ENCODE peak calls at places on chromosomes 6 and 20, in ten cellular contexts. One of them, this sample, is unnamed.

GRCh38 chr6:105120570-105120969 is 59.2 kb downstream of the POPDC3 start:
- DNase-seq in left lung: no peak
- DNase-seq in psoas muscle: no peak
- DNase-seq in Peyer's patch: no peak
- DNase-seq in heart right ventricle: no peak
- DNase-seq in HCT116: no peak
- DNase-seq in stomach: no peak
- DNase-seq in mammary epithelial cell: no peak
- DNase-seq in esophagus muscularis mucosa: no peak
- DNase-seq in suprapubic skin: no peak
- DNase-seq in this sample: no peak

GRCh38 chr6:93454533-93454932 is 35.2 kb upstream of the EPHA7 start:
- DNase-seq in left lung: peak; percentile 5
- DNase-seq in psoas muscle: no peak
- DNase-seq in Peyer's patch: no peak
- DNase-seq in heart right ventricle: no peak
- DNase-seq in HCT116: no peak
- DNase-seq in stomach: no peak
- DNase-seq in mammary epithelial cell: no peak
- DNase-seq in esophagus muscularis mucosa: no peak
- DNase-seq in suprapubic skin: no peak
- DNase-seq in this sample: no peak

GRCh38 chr20:56781108-56781739 is 152.1 kb downstream of the TFAP2C start:
- DNase-seq in left lung: no peak
- DNase-seq in psoas muscle: peak; percentile 77
- DNase-seq in Peyer's patch: no peak
- DNase-seq in heart right ventricle: no peak
- DNase-seq in HCT116: no peak
- DNase-seq in stomach: no peak
- DNase-seq in mammary epithelial cell: no peak
- DNase-seq in esophagus muscularis mucosa: no peak
- DNase-seq in suprapubic skin: peak; percentile 90
- DNase-seq in this sample: no peak

GRCh38 chr6:160337301-160337700 is 10.9 kb upstream of the SLC22A3 start:
- DNase-seq in left lung: no peak
- DNase-seq in psoas muscle: no peak
- DNase-seq in Peyer's patch: no peak
- DNase-seq in heart right ventricle: no peak
- DNase-seq in HCT116: no peak
- DNase-seq in stomach: no peak
- DNase-seq in mammary epithelial cell: peak; percentile 76
- DNase-seq in esophagus muscularis mucosa: peak; percentile 39
- DNase-seq in suprapubic skin: no peak
- DNase-seq in this sample: peak; percentile 88

GRCh38 chr6:157323114-157323923 is at the start of gene TMEM242:
- DNase-seq in left lung: peak; percentile 96
- DNase-seq in psoas muscle: peak; percentile 95
- DNase-seq in Peyer's patch: peak; percentile 88
- DNase-seq in heart right ventricle: peak; percentile 92
- DNase-seq in HCT116: peak; percentile 92
- DNase-seq in stomach: peak; percentile 93
- DNase-seq in mammary epithelial cell: peak; percentile 93
- DNase-seq in esophagus muscularis mucosa: peak; percentile 97
- DNase-seq in suprapubic skin: peak; percentile 95
- DNase-seq in this sample: peak; percentile 92

GRCh38 chr6:25579902-25580495 is 72.0 kb upstream of the SCGN start:
- DNase-seq in left lung: no peak
- DNase-seq in psoas muscle: no peak
- DNase-seq in Peyer's patch: no peak
- DNase-seq in heart right ventricle: no peak
- DNase-seq in HCT116: no peak
- DNase-seq in stomach: no peak
- DNase-seq in mammary epithelial cell: no peak
- DNase-seq in esophagus muscularis mucosa: no peak
- DNase-seq in suprapubic skin: no peak
- DNase-seq in this sample: no peak

GRCh38 chr20:41228858-41229257 is 88.7 kb downstream of the ZHX3 start:
- DNase-seq in left lung: no peak
- DNase-seq in psoas muscle: no peak
- DNase-seq in Peyer's patch: no peak
- DNase-seq in heart right ventricle: no peak
- DNase-seq in HCT116: no peak
- DNase-seq in stomach: no peak
- DNase-seq in mammary epithelial cell: no peak
- DNase-seq in esophagus muscularis mucosa: no peak
- DNase-seq in suprapubic skin: no peak
- DNase-seq in this sample: no peak

GRCh38 chr20:38255389-38255788 is 5.1 kb downstream of the KIAA1755 start:
- DNase-seq in left lung: no peak
- DNase-seq in psoas muscle: no peak
- DNase-seq in Peyer's patch: no peak
- DNase-seq in heart right ventricle: peak; percentile 28
- DNase-seq in HCT116: no peak
- DNase-seq in stomach: no peak
- DNase-seq in mammary epithelial cell: no peak
- DNase-seq in esophagus muscularis mucosa: no peak
- DNase-seq in suprapubic skin: peak; percentile 38
- DNase-seq in this sample: no peak

GRCh38 chr6:51098246-51098645 is 279.6 kb downstream of the TFAP2B start:
- DNase-seq in left lung: no peak
- DNase-seq in psoas muscle: no peak
- DNase-seq in Peyer's patch: no peak
- DNase-seq in heart right ventricle: no peak
- DNase-seq in HCT116: no peak
- DNase-seq in stomach: no peak
- DNase-seq in mammary epithelial cell: no peak
- DNase-seq in esophagus muscularis mucosa: no peak
- DNase-seq in suprapubic skin: no peak
- DNase-seq in this sample: no peak

GRCh38 chr6:45928721-45929305 is 86.8 kb downstream of the CLIC5 start:
- DNase-seq in left lung: peak; percentile 28
- DNase-seq in psoas muscle: no peak
- DNase-seq in Peyer's patch: no peak
- DNase-seq in heart right ventricle: no peak
- DNase-seq in HCT116: no peak
- DNase-seq in stomach: no peak
- DNase-seq in mammary epithelial cell: no peak
- DNase-seq in esophagus muscularis mucosa: no peak
- DNase-seq in suprapubic skin: no peak
- DNase-seq in this sample: no peak
- H3K27ac ChIP-seq in left lung: no peak overlapping the region
- H3K27ac ChIP-seq in psoas muscle: no peak overlapping the region
- H3K27ac ChIP-seq in Peyer's patch: no peak overlapping the region
- H3K27ac ChIP-seq in heart right ventricle: no peak overlapping the region
- H3K27ac ChIP-seq in HCT116: no peak overlapping the region
- H3K27ac ChIP-seq in stomach: no peak overlapping the region
- H3K27ac ChIP-seq in mammary epithelial cell: no peak overlapping the region
- H3K27ac ChIP-seq in esophagus muscularis mucosa: no peak overlapping the region
- H3K27ac ChIP-seq in suprapubic skin: no peak overlapping the region
- H3K27ac ChIP-seq in this sample: no peak overlapping the region

GRCh38 chr6:44304282-44305199 is 8.6 kb downstream of the AARS2 start:
- DNase-seq in left lung: no peak
- DNase-seq in psoas muscle: peak; percentile 61
- DNase-seq in Peyer's patch: peak; percentile 23
- DNase-seq in heart right ventricle: no peak
- DNase-seq in HCT116: peak; percentile 10
- DNase-seq in stomach: no peak
- DNase-seq in mammary epithelial cell: peak; percentile 10
- DNase-seq in esophagus muscularis mucosa: no peak
- DNase-seq in suprapubic skin: no peak
- DNase-seq in this sample: no peak
- TF ChIP-seq CTCF in left lung: peak; percentile 82
- TF ChIP-seq CTCF in psoas muscle: peak; percentile 65
- TF ChIP-seq CTCF in Peyer's patch: peak; percentile 63
- TF ChIP-seq CTCF in heart right ventricle: peak; percentile 82
- TF ChIP-seq CTCF in HCT116: peak; percentile 85
- TF ChIP-seq CTCF in stomach: peak; percentile 54
- TF ChIP-seq CTCF in mammary epithelial cell: peak; percentile 65
- TF ChIP-seq CTCF in esophagus muscularis mucosa: peak; percentile 87
- TF ChIP-seq CTCF in suprapubic skin: peak; percentile 67
- TF ChIP-seq CTCF in this sample: peak; percentile 72

DNA sequence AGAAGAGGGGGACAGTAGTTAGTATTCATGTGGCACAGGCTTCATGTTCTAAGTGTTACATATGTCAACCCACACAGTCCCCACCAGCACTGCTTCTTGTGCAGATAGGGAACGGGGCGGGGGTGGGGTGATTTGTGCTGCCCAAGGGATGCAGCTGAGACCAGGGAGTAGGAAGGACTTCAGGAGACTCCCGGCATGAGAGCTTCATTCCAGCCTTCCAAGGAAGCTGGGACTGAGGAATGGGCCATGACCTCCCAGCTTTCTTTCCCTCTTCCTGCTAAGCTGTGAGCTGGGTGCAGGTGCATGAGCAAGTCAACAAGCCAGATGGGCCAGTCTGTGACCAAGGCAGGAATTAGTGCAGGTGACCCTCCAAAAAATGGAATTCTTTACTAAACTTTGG is 9.2 kb downstream of the BEND3 start:
- DNase-seq in left lung: no peak
- DNase-seq in psoas muscle: no peak
- DNase-seq in Peyer's patch: no peak
- DNase-seq in heart right ventricle: no peak
- DNase-seq in HCT116: no peak
- DNase-seq in stomach: no peak
- DNase-seq in mammary epithelial cell: no peak
- DNase-seq in esophagus muscularis mucosa: no peak
- DNase-seq in suprapubic skin: no peak
- DNase-seq in this sample: no peak
- H3K4me1 ChIP-seq in left lung: peaks cover 13% of the 10 kb centered on the region
- H3K4me1 ChIP-seq in psoas muscle: no peaks in the 10 kb centered on the region
- H3K4me1 ChIP-seq in Peyer's patch: no peaks in the 10 kb centered on the region
- H3K4me1 ChIP-seq in heart right ventricle: no peaks in the 10 kb centered on the region
- H3K4me1 ChIP-seq in HCT116: peaks cover 3% of the 10 kb centered on the region
- H3K4me1 ChIP-seq in stomach: no peaks in the 10 kb centered on the region
- H3K4me1 ChIP-seq in mammary epithelial cell: no peaks in the 10 kb centered on the region
- H3K4me1 ChIP-seq in esophagus muscularis mucosa: no peaks in the 10 kb centered on the region
- H3K4me1 ChIP-seq in suprapubic skin: no peaks in the 10 kb centered on the region
- H3K4me1 ChIP-seq in this sample: no peaks in the 10 kb centered on the region

GRCh38 chr6:169324086-169324485 is 70.4 kb upstream of the THBS2 start:
- DNase-seq in left lung: no peak
- DNase-seq in psoas muscle: no peak
- DNase-seq in Peyer's patch: no peak
- DNase-seq in heart right ventricle: no peak
- DNase-seq in HCT116: no peak
- DNase-seq in stomach: no peak
- DNase-seq in mammary epithelial cell: no peak
- DNase-seq in esophagus muscularis mucosa: peak; percentile 55
- DNase-seq in suprapubic skin: no peak
- DNase-seq in this sample: no peak

GRCh38 chr6:169323221-169323620 is 69.6 kb upstream of the THBS2 start:
- DNase-seq in left lung: no peak
- DNase-seq in psoas muscle: no peak
- DNase-seq in Peyer's patch: no peak
- DNase-seq in heart right ventricle: no peak
- DNase-seq in HCT116: no peak
- DNase-seq in stomach: no peak
- DNase-seq in mammary epithelial cell: no peak
- DNase-seq in esophagus muscularis mucosa: peak; percentile 88
- DNase-seq in suprapubic skin: no peak
- DNase-seq in this sample: no peak

GRCh38 chr6:169320013-169320412 is 66.4 kb upstream of the THBS2 start:
- DNase-seq in left lung: no peak
- DNase-seq in psoas muscle: no peak
- DNase-seq in Peyer's patch: no peak
- DNase-seq in heart right ventricle: no peak
- DNase-seq in HCT116: no peak
- DNase-seq in stomach: no peak
- DNase-seq in mammary epithelial cell: no peak
- DNase-seq in esophagus muscularis mucosa: peak; percentile 53
- DNase-seq in suprapubic skin: no peak
- DNase-seq in this sample: no peak

GRCh38 chr6:169319561-169319960 is 65.9 kb upstream of the THBS2 start:
- DNase-seq in left lung: no peak
- DNase-seq in psoas muscle: no peak
- DNase-seq in Peyer's patch: no peak
- DNase-seq in heart right ventricle: no peak
- DNase-seq in HCT116: no peak
- DNase-seq in stomach: no peak
- DNase-seq in mammary epithelial cell: no peak
- DNase-seq in esophagus muscularis mucosa: peak; percentile 72
- DNase-seq in suprapubic skin: no peak
- DNase-seq in this sample: no peak

GRCh38 chr6:169321546-169321945 is 67.9 kb upstream of the THBS2 start:
- DNase-seq in left lung: no peak
- DNase-seq in psoas muscle: no peak
- DNase-seq in Peyer's patch: no peak
- DNase-seq in heart right ventricle: no peak
- DNase-seq in HCT116: no peak
- DNase-seq in stomach: no peak
- DNase-seq in mammary epithelial cell: no peak
- DNase-seq in esophagus muscularis mucosa: peak; percentile 45
- DNase-seq in suprapubic skin: no peak
- DNase-seq in this sample: no peak
- H3K27ac ChIP-seq in left lung: no peak overlapping the region
- H3K27ac ChIP-seq in psoas muscle: no peak overlapping the region
- H3K27ac ChIP-seq in Peyer's patch: no peak overlapping the region
- H3K27ac ChIP-seq in heart right ventricle: no peak overlapping the region
- H3K27ac ChIP-seq in HCT116: no peak overlapping the region
- H3K27ac ChIP-seq in stomach: no peak overlapping the region
- H3K27ac ChIP-seq in mammary epithelial cell: no peak overlapping the region
- H3K27ac ChIP-seq in esophagus muscularis mucosa: no peak overlapping the region
- H3K27ac ChIP-seq in suprapubic skin: no peak overlapping the region
- H3K27ac ChIP-seq in this sample: no peak overlapping the region

This sample was measured in foreskin keratinocyte.